ENCODE peak calls at places on chromosomes 7 and 10, in eight cellular contexts. V, Y, B, W, E, X, M and F are unnamed samples.

GRCh38 chr10:45155784-45156183 is 155.1 kb downstream of the ZNF22 start:
- DNase-seq in Y (no peak), X (no peak), W (peak; percentile 2), B (no peak), E (no peak), V (no peak), M (no peak), F (no peak)

GRCh38 chr7:35694161-35694783 is 663 bp downstream of the HERPUD2 start:
- DNase-seq in B (no peak), W (peak; percentile 16), X (peak; percentile 50), E (no peak), V (no peak), Y (no peak), M (no peak), F (no peak)

GRCh38 chr10:93223336-93223735 is 149.6 kb downstream of the CYP26A1 start:
- DNase-seq in M (no peak), X (no peak), B (no peak), W (no peak), Y (no peak), V (no peak), E (no peak), F (no peak)

GRCh38 chr10:80609331-80609730 is 71.6 kb downstream of the SH2D4B start:
- DNase-seq in X (no peak), Y (no peak), M (no peak), V (no peak), E (no peak), B (no peak), W (no peak), F (no peak)

GRCh38 chr7:151835636-151836035 is 41.3 kb downstream of the PRKAG2 start:
- DNase-seq in B (no peak), M (no peak), W (no peak), Y (no peak), X (no peak), V (no peak), E (no peak), F (no peak)

GRCh38 chr7:6228865-6229264 is 43.6 kb downstream of the CYTH3 start:
- DNase-seq in E (no peak), W (no peak), V (no peak), M (no peak), Y (no peak), X (no peak), B (no peak), F (no peak)

GRCh38 chr10:101817542-101818118 is 614 bp downstream of the OGA start:
- DNase-seq in B (peak; percentile 43), W (no peak), Y (no peak), M (peak; percentile 88), E (peak; percentile 87), X (peak; percentile 94), V (peak; percentile 93), F (peak; percentile 19)

GRCh38 chr10:124238367-124238766 is 145.0 kb upstream of the CHST15 start:
- DNase-seq in W (no peak), Y (no peak), V (no peak), M (no peak), B (no peak), X (no peak), E (no peak), F (no peak)

GRCh38 chr10:130709415-130709814 is 573.2 kb downstream of the GLRX3 start:
- DNase-seq in X (no peak), W (no peak), V (no peak), Y (no peak), E (no peak), M (no peak), B (no peak), F (no peak)

GRCh38 chr10:115882021-115882420 is 391.0 kb downstream of the GFRA1 start:
- DNase-seq in M (no peak), W (no peak), B (no peak), X (no peak), V (no peak), E (no peak), Y (no peak), F (no peak)

GRCh38 chr10:821322-821721 is 110.2 kb downstream of the LARP4B start:
- DNase-seq in E (no peak), V (no peak), M (no peak), X (no peak), W (no peak), Y (no peak), B (no peak), F (no peak)

GRCh38 chr10:84138478-84139125 is 707 bp upstream of the GHITM start:
- DNase-seq in V (peak; percentile 22), W (no peak), X (no peak), E (no peak), B (peak; percentile 52), Y (no peak), M (peak; percentile 59), F (peak; percentile 24)

GRCh38 chr10:16965740-16966447 is 148.7 kb upstream of the RSU1 start:
- DNase-seq in Y (no peak), M (no peak), X (peak; percentile 94), B (no peak), V (no peak), W (peak; percentile 82), E (peak; percentile 70), F (no peak)

GRCh38 chr10:4941540-4942330 is 21.5 kb upstream of the AKR1C1 start:
- DNase-seq in Y (no peak), V (no peak), M (no peak), B (no peak), X (peak; percentile 43), E (no peak), W (peak; percentile 2), F (no peak)

GRCh38 chr7:102153586-102153948 is 133.1 kb upstream of the SH2B2 start:
- DNase-seq in W (no peak), X (peak; percentile 25), Y (no peak), E (no peak), B (no peak), M (no peak), V (no peak), F (no peak)

GRCh38 chr10:103852189-103852711 is 3.1 kb downstream of the SH3PXD2A start:
- DNase-seq in B (no peak), E (no peak), V (no peak), Y (no peak), M (no peak), X (no peak), W (no peak), F (no peak)

GRCh38 chr7:148058092-148058491 is 532.5 kb upstream of the C7orf33 start:
- DNase-seq in Y (no peak), V (no peak), B (no peak), X (no peak), W (no peak), E (no peak), M (no peak), F (no peak)

GRCh38 chr10:27153855-27154198 is 357 bp downstream of the YME1L1 start:
- DNase-seq in X (peak; percentile 59), B (no peak), V (no peak), Y (no peak), W (peak; percentile 5), E (no peak), M (no peak), F (no peak)

GRCh38 chr7:28405662-28406061 is 6.7 kb upstream of the CREB5 start:
- DNase-seq in X (peak; percentile 66), B (no peak), V (peak; percentile 71), W (peak; percentile 7), M (no peak), Y (no peak), E (peak; percentile 90), F (no peak)